ENCODE peak calls at places on chromosomes 5 and 9, in six cellular contexts. S, P, N, X, G and Y are unnamed samples.

GRCh38 chr5:2430606-2431005 is 320.9 kb downstream of the IRX2 start:
- DNase-seq in S (no peak), P (no peak), N (no peak), X (no peak), G (no peak), Y (no peak)

GRCh38 chr5:42636425-42636824 is 120.2 kb upstream of the CCDC152 start:
- DNase-seq in S (peak; percentile 54), P (no peak), N (no peak), X (peak; percentile 22), G (no peak), Y (peak; percentile 9)

GRCh38 chr5:68535121-68535520 is 319.6 kb downstream of the PIK3R1 start:
- DNase-seq in S (no peak), P (no peak), N (no peak), X (no peak), G (no peak), Y (no peak)

GRCh38 chr5:171776176-171776575 is 9.4 kb upstream of the SMIM23 start:
- DNase-seq in S (no peak), P (no peak), N (no peak), X (no peak), G (no peak), Y (no peak)

GRCh38 chr9:3241290-3241689 is 284.5 kb downstream of the RFX3 start:
- DNase-seq in S (no peak), P (peak; percentile 7), N (no peak), X (no peak), G (no peak), Y (no peak)

GRCh38 chr9:81490605-81491331 is 198.6 kb downstream of the TLE1 start:
- DNase-seq in S (no peak), P (no peak), N (no peak), X (peak; percentile 2), G (no peak), Y (no peak)

GRCh38 chr9:18260527-18260926 is 213.4 kb upstream of the ADAMTSL1 start:
- DNase-seq in S (no peak), P (no peak), N (no peak), X (no peak), G (no peak), Y (no peak)

GRCh38 chr9:131525643-131526565 is 5.2 kb downstream of the UCK1 start:
- DNase-seq in S (no peak), P (no peak), N (no peak), X (no peak), G (no peak), Y (no peak)

GRCh38 chr5:3801967-3802366 is 206.3 kb downstream of the IRX1 start:
- DNase-seq in S (no peak), P (no peak), N (no peak), X (no peak), G (no peak), Y (no peak)

GRCh38 chr5:137831526-137831925 is 36.1 kb upstream of the MYOT start:
- DNase-seq in S (no peak), P (no peak), N (no peak), X (no peak), G (no peak), Y (no peak)

GRCh38 chr5:149846021-149846420 is 98.6 kb downstream of the PDE6A start:
- DNase-seq in S (no peak), P (no peak), N (no peak), X (no peak), G (no peak), Y (no peak)

GRCh38 chr9:115034801-115035200 is 83.2 kb downstream of the TNC start:
- DNase-seq in S (no peak), P (no peak), N (no peak), X (no peak), G (no peak), Y (no peak)

GRCh38 chr5:166338801-166339200 is 1952.6 kb upstream of the WWC1 start:
- DNase-seq in S (no peak), P (no peak), N (no peak), X (no peak), G (no peak), Y (no peak)

GRCh38 chr9:21506910-21507795 is 25.0 kb upstream of the IFNE start:
- DNase-seq in S (no peak), P (no peak), N (no peak), X (no peak), G (no peak), Y (no peak)

GRCh38 chr5:124842725-124843595 is 96.5 kb upstream of the ZNF608 start:
- DNase-seq in S (peak; percentile 18), P (no peak), N (no peak), X (no peak), G (no peak), Y (no peak)

GRCh38 chr9:111038336-111039202 is at the start of gene LPAR1:
- DNase-seq in S (no peak), P (peak; percentile 75), N (peak; percentile 54), X (peak; percentile 24), G (peak; percentile 79), Y (no peak)
- TF ChIP-seq POLR2A in S (no peak), P (peak; percentile 72), N (no peak), X (no peak), G (no peak), Y (no peak)

DNA sequence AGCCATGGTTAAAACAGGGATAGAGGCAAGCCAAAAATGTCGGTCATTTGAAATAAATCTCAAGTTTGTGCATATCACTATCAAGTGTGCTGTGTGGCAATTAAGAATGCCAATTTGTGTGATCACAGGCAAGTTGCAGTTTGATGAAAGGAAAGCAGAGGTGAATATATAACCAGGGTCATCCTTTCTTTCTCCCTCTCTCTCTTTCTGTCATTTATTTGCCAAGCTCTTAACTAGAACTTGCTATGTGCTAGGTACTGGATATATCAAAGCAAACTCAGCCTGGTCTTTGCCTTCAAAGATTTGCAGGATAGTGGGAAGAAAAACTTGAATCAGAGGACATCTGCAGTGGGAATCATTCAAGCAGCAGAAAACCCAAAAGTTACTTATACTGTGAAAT is 22.0 kb downstream of the PDCD1LG2 start:
- DNase-seq in S (no peak), P (no peak), N (no peak), X (no peak), G (no peak), Y (no peak)
- TF ChIP-seq POLR2A in S (no peak), P (no peak), N (no peak), X (no peak), G (no peak), Y (no peak)

DNA sequence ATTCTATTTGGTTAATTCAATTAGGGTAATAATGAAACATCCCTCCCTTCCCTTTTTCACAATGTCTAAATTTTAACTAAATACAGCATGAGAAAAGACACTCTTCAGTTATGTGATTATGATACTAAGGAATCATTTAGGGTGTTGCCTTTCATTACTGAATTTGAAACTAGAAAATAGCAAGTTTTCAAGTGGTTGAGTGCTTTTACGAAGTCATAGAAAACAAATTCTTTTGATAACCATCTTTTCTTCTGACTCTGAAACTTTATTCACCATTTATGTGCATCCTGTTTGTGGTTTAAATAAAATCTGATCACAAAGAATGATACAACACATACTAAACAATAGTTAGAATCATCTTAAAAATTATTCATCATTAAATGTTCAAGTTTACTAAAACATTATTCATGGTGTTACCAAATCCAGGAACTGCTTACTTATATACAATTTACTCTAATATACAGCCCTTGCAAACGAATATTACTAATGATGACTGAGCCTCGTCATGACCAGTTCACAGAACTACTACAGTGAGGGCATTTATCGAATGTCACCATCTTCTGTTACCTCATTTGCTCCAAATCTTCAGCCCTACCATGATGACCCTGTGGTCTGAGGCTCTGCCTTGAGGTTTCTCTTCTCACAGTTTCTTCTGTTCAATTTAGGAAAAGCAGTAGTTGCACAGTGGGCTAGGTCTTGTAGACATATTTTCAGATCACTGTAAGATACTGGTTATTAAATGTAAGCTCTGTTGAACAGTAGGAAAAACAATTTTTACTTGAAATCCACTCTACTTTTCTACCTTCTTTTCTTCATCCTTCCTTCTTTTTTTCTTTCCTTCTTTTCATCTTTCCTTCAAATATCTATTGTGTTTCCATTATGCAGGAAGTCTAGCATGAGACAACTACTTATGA is 18.3 kb upstream of the IL9 start:
- DNase-seq in S (no peak), P (no peak), N (no peak), X (no peak), G (no peak), Y (no peak)
- TF ChIP-seq POLR2A in S (no peak), P (no peak), N (no peak), X (no peak), G (no peak), Y (no peak)

GRCh38 chr9:124313940-124314339 is 56.2 kb downstream of the NEK6 start:
- DNase-seq in S (no peak), P (no peak), N (no peak), X (no peak), G (no peak), Y (no peak)

GRCh38 chr9:124311283-124311682 is 53.5 kb downstream of the NEK6 start:
- DNase-seq in S (no peak), P (no peak), N (no peak), X (no peak), G (no peak), Y (no peak)

GRCh38 chr9:124320062-124320973 is 62.6 kb downstream of the NEK6 start:
- DNase-seq in S (peak; percentile 76), P (peak; percentile 74), N (peak; percentile 73), X (peak; percentile 28), G (peak; percentile 80), Y (peak; percentile 34)

GRCh38 chr9:124312290-124313265 is 54.8 kb downstream of the NEK6 start:
- DNase-seq in S (peak; percentile 45), P (no peak), N (no peak), X (no peak), G (no peak), Y (no peak)

DNA sequence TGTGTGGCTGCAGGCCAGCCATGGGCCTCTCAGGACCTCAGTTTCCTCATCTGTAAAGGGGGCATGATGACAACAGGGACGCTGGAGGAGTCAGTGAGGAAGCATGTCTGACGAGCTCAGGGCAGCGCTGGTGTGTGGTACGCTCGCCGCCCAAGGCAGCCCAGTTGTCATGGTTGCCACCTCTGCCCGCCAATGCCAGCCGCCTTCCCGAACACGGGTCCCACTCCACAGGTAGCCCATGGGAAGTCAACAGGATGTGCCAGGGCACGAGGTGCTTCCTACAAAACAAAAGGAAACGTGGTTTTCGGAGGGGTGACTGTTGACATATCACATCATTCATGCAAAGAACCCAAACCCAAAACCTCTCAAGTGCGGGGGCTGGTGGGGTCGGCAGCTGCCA is 58.1 kb downstream of the NEK6 start:
- DNase-seq in S (no peak), P (no peak), N (no peak), X (no peak), G (no peak), Y (no peak)
- TF ChIP-seq POLR2A in S (no peak), P (no peak), N (no peak), X (no peak), G (no peak), Y (no peak)